ENCODE peak calls at places on chromosomes 6 and 20, in seven cellular contexts. P is D721Med, V is lower lobe of right lung, L is AG09309, D is IMR-90, N is AG04449, F is AG09319. A is an unnamed sample.

GRCh38 chr6:102759415-102759814 is 1365.9 kb downstream of the GRIK2 start:
- DNase-seq in P (no peak), V (no peak), L (no peak), D (no peak), N (no peak), F (no peak), A (peak; percentile 11)

GRCh38 chr20:31517373-31517772 is 3.1 kb downstream of the HM13 start:
- DNase-seq in P (peak; percentile 35), V (no peak), L (peak; percentile 28), D (peak; percentile 58), N (no peak), F (peak; percentile 43), A (peak; percentile 28)

GRCh38 chr20:14477125-14477524 is 139.7 kb upstream of the FLRT3 start:
- DNase-seq in P (no peak), V (no peak), L (no peak), D (peak; percentile 73), N (peak; percentile 17), F (peak; percentile 27), A (no peak)

GRCh38 chr20:57879437-57880115 is 169.8 kb upstream of the PMEPA1 start:
- DNase-seq in P (no peak), V (no peak), L (no peak), D (no peak), N (no peak), F (no peak), A (no peak)

GRCh38 chr6:18431581-18431980 is 44.4 kb downstream of the RNF144B start:
- DNase-seq in P (no peak), V (no peak), L (no peak), D (peak; percentile 16), N (no peak), F (no peak), A (peak; percentile 31)

GRCh38 chr6:116271309-116271708 is 8.4 kb downstream of the TSPYL1 start:
- DNase-seq in P (no peak), V (no peak), L (no peak), D (no peak), N (no peak), F (no peak), A (no peak)

GRCh38 chr6:83096791-83097190 is 29.3 kb downstream of the DOP1A start:
- DNase-seq in P (no peak), V (no peak), L (no peak), D (peak; percentile 32), N (no peak), F (no peak), A (no peak)

GRCh38 chr6:16684896-16685554 is 76.2 kb downstream of the ATXN1 start:
- DNase-seq in P (no peak), V (no peak), L (peak; percentile 67), D (peak; percentile 82), N (no peak), F (no peak), A (no peak)

GRCh38 chr6:90343581-90343980 is 46.9 kb upstream of the BACH2 start:
- DNase-seq in P (no peak), V (no peak), L (no peak), D (peak; percentile 53), N (no peak), F (no peak), A (no peak)

GRCh38 chr20:58981564-58982364 is 708 bp downstream of the NELFCD start:
- DNase-seq in P (peak; percentile 72), V (no peak), L (no peak), D (peak; percentile 6), N (no peak), F (no peak), A (no peak)

GRCh38 chr6:40743226-40743625 is 156.1 kb upstream of the LRFN2 start:
- DNase-seq in P (no peak), V (no peak), L (no peak), D (no peak), N (no peak), F (no peak), A (no peak)

GRCh38 chr20:19909696-19910095 is 107.5 kb upstream of the NAA20 start:
- DNase-seq in P (no peak), V (peak; percentile 78), L (no peak), D (no peak), N (no peak), F (no peak), A (no peak)

GRCh38 chr6:170434114-170434820 is 118.8 kb downstream of the PSMB1 start:
- DNase-seq in P (no peak), V (no peak), L (no peak), D (peak; percentile 50), N (no peak), F (no peak), A (no peak)

GRCh38 chr20:47406849-47407682 is 50.6 kb upstream of the ZMYND8 start:
- DNase-seq in P (no peak), V (no peak), L (no peak), D (peak; percentile 45), N (no peak), F (no peak), A (no peak)

GRCh38 chr6:41687501-41688175 is 47.8 kb downstream of the TFEB start:
- DNase-seq in P (no peak), V (peak; percentile 37), L (no peak), D (no peak), N (no peak), F (no peak), A (no peak)

GRCh38 chr6:117592983-117593759 is 9.1 kb downstream of the GOPC start:
- DNase-seq in P (no peak), V (no peak), L (no peak), D (no peak), N (no peak), F (no peak), A (no peak)

GRCh38 chr20:57265649-57266250 is 691 bp downstream of the BMP7 start:
- DNase-seq in P (no peak), V (no peak), L (no peak), D (no peak), N (no peak), F (no peak), A (no peak)

GRCh38 chr6:132683543-132683942 is 24.6 kb upstream of the TAAR1 start:
- DNase-seq in P (no peak), V (no peak), L (peak; percentile 66), D (peak; percentile 74), N (no peak), F (no peak), A (peak; percentile 10)

GRCh38 chr20:51768759-51769517 is 748 bp upstream of the ATP9A start:
- DNase-seq in P (no peak), V (no peak), L (no peak), D (no peak), N (no peak), F (no peak), A (no peak)

GRCh38 chr6:10510592-10511367 is 10.4 kb upstream of the GCNT2 start:
- DNase-seq in P (no peak), V (peak; percentile 80), L (no peak), D (peak; percentile 15), N (no peak), F (no peak), A (peak; percentile 31)

GRCh38 chr6:96899019-96899418 is 1.3 kb upstream of the NDUFAF4 start:
- DNase-seq in P (no peak), V (no peak), L (no peak), D (peak; percentile 55), N (no peak), F (no peak), A (no peak)
- TF ChIP-seq CTCF in P (peak; percentile 76), V (peak; percentile 39), L (peak; percentile 56), D (peak; percentile 65), N (peak; percentile 45), F (peak; percentile 55), A (peak; percentile 53)

GRCh38 chr6:35731736-35732532 is 4.9 kb upstream of the ARMC12 start:
- DNase-seq in P (peak; percentile 82), V (peak; percentile 99), L (no peak), D (peak; percentile 83), N (peak; percentile 29), F (no peak), A (peak; percentile 59)
- TF ChIP-seq CTCF in P (no peak), V (peak; percentile 30), L (no peak), D (no peak), N (no peak), F (peak; percentile 5), A (no peak)

GRCh38 chr20:2402271-2402980 is 21.7 kb downstream of the TGM6 start:
- DNase-seq in P (no peak), V (no peak), L (peak; percentile 33), D (peak; percentile 51), N (peak; percentile 34), F (peak; percentile 12), A (peak; percentile 31)
- TF ChIP-seq CTCF in P (no peak), V (no peak), L (peak; percentile 52), D (peak; percentile 44), N (peak; percentile 40), F (peak; percentile 29), A (peak; percentile 60)

GRCh38 chr20:7285918-7286556 is 518.6 kb downstream of the BMP2 start:
- DNase-seq in P (no peak), V (peak; percentile 62), L (peak; percentile 46), D (peak; percentile 75), N (peak; percentile 24), F (peak; percentile 70), A (peak; percentile 73)

GRCh38 chr20:7291946-7292345 is 524.5 kb downstream of the BMP2 start:
- DNase-seq in P (no peak), V (no peak), L (no peak), D (no peak), N (no peak), F (no peak), A (no peak)

GRCh38 chr20:7294816-7295360 is 527.4 kb downstream of the BMP2 start:
- DNase-seq in P (no peak), V (no peak), L (no peak), D (no peak), N (no peak), F (no peak), A (no peak)

GRCh38 chr20:7291319-7291943 is 523.9 kb downstream of the BMP2 start:
- DNase-seq in P (no peak), V (no peak), L (no peak), D (no peak), N (no peak), F (no peak), A (no peak)
- TF ChIP-seq CTCF in P (no peak), V (no peak), L (no peak), D (no peak), N (no peak), F (no peak), A (no peak)

A was measured in retinal pigment epithelial cell.